ENCODE peak calls at places on chromosomes 13 and 19, in nine cellular contexts. V is uterus, B is lower lobe of right lung, R is K562, N is body of pancreas, H is SJCRH30, Q is sigmoid colon, D is psoas muscle, E is IMR-90. J is an unnamed sample.

GRCh38 chr19:13539332-13539731 is 33.1 kb upstream of the CACNA1A start:
- DNase-seq in Q (no peak), D (no peak), H (no peak), B (no peak), R (no peak), N (no peak), E (no peak), V (no peak), J (no peak)

GRCh38 chr19:13821292-13821691 is 26.0 kb downstream of the ZSWIM4 start:
- DNase-seq in R (no peak), E (no peak), B (no peak), H (no peak), V (no peak), Q (no peak), D (no peak), N (no peak), J (no peak)

GRCh38 chr13:114142640-114143490 is 10.4 kb upstream of the RASA3 start:
- DNase-seq in H (peak; percentile 68), E (peak; percentile 65), N (peak; percentile 89), V (no peak), Q (peak; percentile 64), B (peak; percentile 70), D (peak; percentile 72), R (peak; percentile 30), J (no peak)

GRCh38 chr19:41264581-41265375 is 606 bp downstream of the HNRNPUL1 start:
- DNase-seq in Q (peak; percentile 84), V (peak; percentile 47), B (peak; percentile 75), H (peak; percentile 85), D (peak; percentile 78), R (peak; percentile 72), E (peak; percentile 34), N (peak; percentile 50), J (peak; percentile 53)

GRCh38 chr13:107450426-107450825 is 764.9 kb downstream of the LIG4 start:
- DNase-seq in B (no peak), R (no peak), E (peak; percentile 35), V (no peak), N (no peak), Q (no peak), D (no peak), H (no peak), J (no peak)

GRCh38 chr13:44412341-44412935 is 38.8 kb downstream of the SERP2 start:
- DNase-seq in H (no peak), E (no peak), N (no peak), D (no peak), B (no peak), V (no peak), R (no peak), Q (no peak), J (no peak)

GRCh38 chr19:12774588-12775555 is at the start of gene HOOK2:
- DNase-seq in H (no peak), V (peak; percentile 71), Q (peak; percentile 86), D (no peak), B (peak; percentile 97), E (no peak), R (peak; percentile 70), N (peak; percentile 100), J (no peak)

GRCh38 chr13:102128216-102128800 is 273.5 kb downstream of the FGF14 start:
- DNase-seq in B (no peak), R (no peak), D (no peak), V (no peak), N (no peak), E (peak; percentile 42), Q (no peak), H (no peak), J (no peak)

GRCh38 chr13:22325761-22326160 is 654.9 kb downstream of the FGF9 start:
- DNase-seq in B (no peak), H (no peak), R (no peak), V (no peak), E (no peak), D (no peak), Q (no peak), N (no peak), J (no peak)

GRCh38 chr13:75473472-75473871 is 8.5 kb downstream of the TBC1D4 start:
- DNase-seq in Q (no peak), E (no peak), H (no peak), R (no peak), D (no peak), B (no peak), V (no peak), N (no peak), J (no peak)
- H3K4me1 ChIP-seq in Q (no peaks in the 10 kb centered on the region), E (no peaks in the 10 kb centered on the region), H (no peaks in the 10 kb centered on the region), R (no peaks in the 10 kb centered on the region), D (peaks cover 62% of the 10 kb centered on the region), B (no peaks in the 10 kb centered on the region), V (no peaks in the 10 kb centered on the region), N (peaks cover 9% of the 10 kb centered on the region), J (no peaks in the 10 kb centered on the region)

DNA sequence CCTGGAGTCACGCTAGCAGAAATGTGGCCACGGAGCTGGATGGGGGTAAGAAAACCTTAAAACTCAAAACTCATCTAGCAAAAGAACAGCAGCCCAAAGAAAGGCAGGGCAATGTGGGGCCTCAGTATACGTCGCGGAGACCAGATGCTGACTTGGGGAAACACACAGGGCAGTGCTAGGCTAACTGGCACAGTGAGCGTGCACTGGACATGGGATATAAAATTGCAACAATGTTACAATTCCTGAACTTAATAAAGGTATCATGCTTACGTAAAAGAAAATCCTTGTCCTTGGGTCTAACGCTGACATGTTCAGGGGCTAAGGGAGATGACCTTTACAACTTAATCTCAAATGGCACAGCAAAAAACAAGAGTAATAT is 40.5 kb downstream of the COL4A1 start:
- DNase-seq in R (no peak), Q (no peak), D (no peak), N (no peak), H (no peak), V (peak; percentile 14), B (no peak), E (no peak), J (no peak)
- H3K4me3 ChIP-seq in R (no peak overlapping the region), Q (no peak overlapping the region), D (peak overlapping the region; percentile 32), N (no peak overlapping the region), H (peak overlapping the region; percentile 52), V (no peak overlapping the region), B (no peak overlapping the region), E (no peak overlapping the region), J (no peak overlapping the region)

DNA sequence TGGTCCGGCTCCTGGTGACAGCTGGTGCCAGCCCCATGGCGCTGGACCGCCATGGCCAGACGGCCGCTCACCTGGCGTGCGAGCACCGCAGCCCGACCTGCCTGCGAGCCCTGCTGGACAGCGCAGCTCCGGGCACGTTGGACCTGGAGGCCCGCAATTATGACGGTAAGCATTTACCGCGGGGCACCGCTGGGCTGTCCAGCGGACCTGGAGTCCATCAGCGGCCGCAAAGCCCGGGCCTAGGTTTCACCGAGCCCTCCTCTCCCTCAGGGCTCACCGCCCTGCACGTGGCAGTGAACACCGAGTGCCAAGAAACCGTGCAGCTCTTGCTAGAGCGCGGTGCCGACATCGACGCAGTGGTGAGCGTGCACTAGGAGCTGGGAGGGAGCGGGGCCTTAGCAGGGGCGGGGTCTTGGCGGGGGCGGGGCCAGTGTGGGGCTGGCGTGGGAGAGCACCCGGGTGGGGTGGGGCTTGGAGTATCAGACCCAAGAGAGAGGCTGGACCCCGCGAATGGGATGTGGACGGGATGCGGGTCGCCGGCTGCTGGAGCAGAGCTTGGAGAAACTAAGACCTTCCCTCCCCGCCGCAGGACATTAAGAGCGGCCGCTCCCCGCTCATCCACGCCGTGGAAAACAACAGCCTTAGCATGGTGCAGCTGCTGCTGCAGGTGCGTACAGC is 8.7 kb downstream of the BCL3 start:
- DNase-seq in E (peak; percentile 73), N (peak; percentile 71), R (peak; percentile 70), B (no peak), Q (peak; percentile 94), V (peak; percentile 73), H (no peak), D (peak; percentile 84), J (peak; percentile 91)
- H3K4me1 ChIP-seq in E (peaks cover 51% of the 10 kb centered on the region), N (peaks cover 48% of the 10 kb centered on the region), R (peaks cover 22% of the 10 kb centered on the region), B (peaks cover 57% of the 10 kb centered on the region), Q (peaks cover 67% of the 10 kb centered on the region), V (no peaks in the 10 kb centered on the region), H (peaks cover 26% of the 10 kb centered on the region), D (peaks cover 45% of the 10 kb centered on the region), J (peaks cover 15% of the 10 kb centered on the region)

GRCh38 chr19:50551713-50552187 is 16.5 kb downstream of the LRRC4B start:
- DNase-seq in V (no peak), B (no peak), D (no peak), H (no peak), E (no peak), R (peak; percentile 81), N (no peak), Q (no peak), J (peak; percentile 27)
- H3K4me3 ChIP-seq in V (peak overlapping the region; percentile 14), B (no peak overlapping the region), D (no peak overlapping the region), H (no peak overlapping the region), E (no peak overlapping the region), R (no peak overlapping the region), N (no peak overlapping the region), Q (peak overlapping the region; percentile 19), J (peak overlapping the region; percentile 41)

DNA sequence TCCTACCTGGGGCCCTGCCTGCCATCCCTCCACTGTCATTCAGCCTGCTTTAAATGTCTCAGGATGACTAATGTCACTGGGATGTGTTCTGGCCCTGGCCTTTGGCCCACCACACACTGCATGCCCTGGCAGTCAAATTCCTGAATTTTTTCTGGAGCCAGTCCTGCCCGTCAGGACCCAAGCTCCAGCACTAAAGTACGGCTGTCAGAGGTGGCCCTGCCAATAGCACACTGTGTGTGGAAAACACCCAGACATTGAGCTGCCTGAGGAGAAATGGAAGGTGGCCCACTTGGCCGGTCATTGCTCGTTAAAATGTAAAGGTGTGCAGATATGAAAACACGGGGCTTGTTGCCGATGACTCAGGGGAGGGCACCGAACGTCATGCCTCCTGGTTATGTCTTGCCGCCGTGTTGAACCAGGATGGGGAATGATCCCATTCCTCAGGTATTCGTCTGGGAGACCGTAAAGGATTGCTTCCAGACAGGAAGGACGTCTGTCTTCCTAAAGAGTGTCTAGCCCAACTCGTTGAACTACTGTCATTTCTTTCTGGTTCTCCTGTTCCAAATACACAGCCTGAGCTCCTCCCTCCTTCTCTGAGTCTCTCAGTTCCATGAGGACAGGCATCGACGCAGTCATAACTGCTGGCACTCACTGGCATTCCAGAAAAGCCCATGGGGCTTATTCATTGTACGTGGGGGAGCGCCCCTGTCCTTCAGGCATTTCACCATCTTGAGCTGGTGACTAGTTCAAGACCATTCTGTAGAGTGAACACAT is 40.6 kb downstream of the COL4A2 start:
- DNase-seq in Q (no peak), V (peak; percentile 72), R (no peak), D (peak; percentile 64), B (no peak), N (no peak), E (peak; percentile 90), H (peak; percentile 27), J (peak; percentile 93)
- H3K4me1 ChIP-seq in Q (peaks cover 87% of the 10 kb centered on the region), V (no peaks in the 10 kb centered on the region), R (no peaks in the 10 kb centered on the region), D (peaks cover 15% of the 10 kb centered on the region), B (peaks cover 40% of the 10 kb centered on the region), N (peaks cover 6% of the 10 kb centered on the region), E (peaks cover 21% of the 10 kb centered on the region), H (peaks cover 39% of the 10 kb centered on the region), J (peaks cover 16% of the 10 kb centered on the region)

GRCh38 chr13:111630411-111630810 is 310.0 kb downstream of the TEX29 start:
- DNase-seq in E (no peak), N (peak; percentile 10), V (no peak), D (no peak), H (no peak), R (no peak), B (no peak), Q (no peak), J (no peak)
- H3K4me3 ChIP-seq in E (no peak overlapping the region), N (no peak overlapping the region), V (no peak overlapping the region), D (no peak overlapping the region), H (no peak overlapping the region), R (no peak overlapping the region), B (no peak overlapping the region), Q (no peak overlapping the region), J (no peak overlapping the region)

J was measured in cardiac muscle cell.